ENCODE peak calls at places on chromosome 14, in six cellular contexts. Z, R, N, B, H and X are unnamed samples.

GRCh38 chr14:53772936-53773335 is 183.7 kb downstream of the BMP4 start:
- DNase-seq in B (no peak), N (no peak), Z (no peak), R (no peak), H (no peak), X (no peak)

GRCh38 chr14:69489495-69489894 is 5.0 kb downstream of the PLEKHD1 start:
- DNase-seq in Z (no peak), B (no peak), H (no peak), N (no peak), R (no peak), X (no peak)

GRCh38 chr14:59190372-59190771 is 1.9 kb downstream of the DAAM1 start:
- DNase-seq in N (peak), B (peak), H (peak), Z (no peak), R (peak), X (no peak)

GRCh38 chr14:87805315-87805723 is 187.7 kb downstream of the GALC start:
- DNase-seq in H (no peak), N (peak), R (peak), B (peak), Z (peak), X (peak)

GRCh38 chr14:76456200-76456599 is 80.3 kb downstream of the ESRRB start:
- DNase-seq in B (peak), H (no peak), N (peak), R (peak), Z (peak), X (peak)

GRCh38 chr14:103213331-103213730 is 90.1 kb downstream of the TNFAIP2 start:
- DNase-seq in N (no peak), H (peak), Z (no peak), B (no peak), R (peak), X (no peak)

GRCh38 chr14:92384461-92385133 is 61.6 kb downstream of the SLC24A4 start:
- DNase-seq in N (no peak), B (peak), Z (no peak), H (no peak), R (no peak), X (no peak)

GRCh38 chr14:104739026-104739425 is 13.9 kb upstream of the SIVA1 start:
- DNase-seq in N (no peak), B (no peak), Z (no peak), H (no peak), R (no peak), X (no peak)

GRCh38 chr14:94769413-94770250 is at the start of gene GSC:
- DNase-seq in H (no peak), Z (peak), B (peak), N (peak), R (no peak), X (peak)